ENCODE peak calls at places on chromosomes 5 and 9, in seven cellular contexts. One of them, this sample, is unnamed.

GRCh38 chr5:112417931-112418358 is 1.1 kb downstream of the EPB41L4A start:
- DNase-seq in germinal center: peak; percentile 20
- DNase-seq in hippocampal formation: peak; percentile 2
- DNase-seq in caudate nucleus: no peak
- DNase-seq in keratinocyte: no peak
- DNase-seq in natural killer cell treated with Interleukin-12 subunit alpha and Interleukin-12 subunit beta and Interleukin-15 and Interleukin-18, amount 100 ng/mL, for 72 hours: peak; percentile 84
- DNase-seq in AG09319: no peak
- DNase-seq in this sample: peak; percentile 7

GRCh38 chr9:108083160-108083559 is 593.6 kb upstream of the KLF4 start:
- DNase-seq in germinal center: no peak
- DNase-seq in hippocampal formation: no peak
- DNase-seq in caudate nucleus: no peak
- DNase-seq in keratinocyte: no peak
- DNase-seq in natural killer cell treated with Interleukin-12 subunit alpha and Interleukin-12 subunit beta and Interleukin-15 and Interleukin-18, amount 100 ng/mL, for 72 hours: no peak
- DNase-seq in AG09319: no peak
- DNase-seq in this sample: no peak

GRCh38 chr9:91131433-91131839 is 230.3 kb downstream of the AUH start:
- DNase-seq in germinal center: no peak
- DNase-seq in hippocampal formation: no peak
- DNase-seq in caudate nucleus: no peak
- DNase-seq in keratinocyte: peak; percentile 45
- DNase-seq in natural killer cell treated with Interleukin-12 subunit alpha and Interleukin-12 subunit beta and Interleukin-15 and Interleukin-18, amount 100 ng/mL, for 72 hours: peak; percentile 83
- DNase-seq in AG09319: peak; percentile 90
- DNase-seq in this sample: no peak

GRCh38 chr5:109141499-109142200 is 268.1 kb downstream of the PJA2 start:
- DNase-seq in germinal center: no peak
- DNase-seq in hippocampal formation: no peak
- DNase-seq in caudate nucleus: no peak
- DNase-seq in keratinocyte: no peak
- DNase-seq in natural killer cell treated with Interleukin-12 subunit alpha and Interleukin-12 subunit beta and Interleukin-15 and Interleukin-18, amount 100 ng/mL, for 72 hours: no peak
- DNase-seq in AG09319: no peak
- DNase-seq in this sample: no peak

GRCh38 chr9:128153947-128154695 is 4.9 kb downstream of the LCN2 start:
- DNase-seq in germinal center: no peak
- DNase-seq in hippocampal formation: no peak
- DNase-seq in caudate nucleus: no peak
- DNase-seq in keratinocyte: no peak
- DNase-seq in natural killer cell treated with Interleukin-12 subunit alpha and Interleukin-12 subunit beta and Interleukin-15 and Interleukin-18, amount 100 ng/mL, for 72 hours: no peak
- DNase-seq in AG09319: no peak
- DNase-seq in this sample: no peak

GRCh38 chr5:142779163-142779562 is 9.0 kb downstream of the ARHGAP26 start:
- DNase-seq in germinal center: no peak
- DNase-seq in hippocampal formation: no peak
- DNase-seq in caudate nucleus: no peak
- DNase-seq in keratinocyte: no peak
- DNase-seq in natural killer cell treated with Interleukin-12 subunit alpha and Interleukin-12 subunit beta and Interleukin-15 and Interleukin-18, amount 100 ng/mL, for 72 hours: no peak
- DNase-seq in AG09319: no peak
- DNase-seq in this sample: peak; percentile 18

GRCh38 chr9:23587433-23587832 is 238.6 kb downstream of the ELAVL2 start:
- DNase-seq in germinal center: no peak
- DNase-seq in hippocampal formation: peak; percentile 25
- DNase-seq in caudate nucleus: peak; percentile 31
- DNase-seq in keratinocyte: no peak
- DNase-seq in natural killer cell treated with Interleukin-12 subunit alpha and Interleukin-12 subunit beta and Interleukin-15 and Interleukin-18, amount 100 ng/mL, for 72 hours: no peak
- DNase-seq in AG09319: no peak
- DNase-seq in this sample: no peak

GRCh38 chr5:180290568-180291233 is 1.2 kb downstream of the MAPK9 start:
- DNase-seq in germinal center: no peak
- DNase-seq in hippocampal formation: no peak
- DNase-seq in caudate nucleus: no peak
- DNase-seq in keratinocyte: no peak
- DNase-seq in natural killer cell treated with Interleukin-12 subunit alpha and Interleukin-12 subunit beta and Interleukin-15 and Interleukin-18, amount 100 ng/mL, for 72 hours: no peak
- DNase-seq in AG09319: no peak
- DNase-seq in this sample: no peak

GRCh38 chr9:72424131-72424530 is 59.1 kb upstream of the ZFAND5 start:
- DNase-seq in germinal center: no peak
- DNase-seq in hippocampal formation: no peak
- DNase-seq in caudate nucleus: no peak
- DNase-seq in keratinocyte: no peak
- DNase-seq in natural killer cell treated with Interleukin-12 subunit alpha and Interleukin-12 subunit beta and Interleukin-15 and Interleukin-18, amount 100 ng/mL, for 72 hours: no peak
- DNase-seq in AG09319: no peak
- DNase-seq in this sample: no peak

GRCh38 chr9:104074876-104075275 is 19.2 kb upstream of the SMC2 start:
- DNase-seq in germinal center: no peak
- DNase-seq in hippocampal formation: no peak
- DNase-seq in caudate nucleus: no peak
- DNase-seq in keratinocyte: no peak
- DNase-seq in natural killer cell treated with Interleukin-12 subunit alpha and Interleukin-12 subunit beta and Interleukin-15 and Interleukin-18, amount 100 ng/mL, for 72 hours: no peak
- DNase-seq in AG09319: no peak
- DNase-seq in this sample: no peak

GRCh38 chr5:41112486-41113455 is 41.6 kb upstream of the MROH2B start:
- DNase-seq in germinal center: no peak
- DNase-seq in hippocampal formation: no peak
- DNase-seq in caudate nucleus: no peak
- DNase-seq in keratinocyte: no peak
- DNase-seq in natural killer cell treated with Interleukin-12 subunit alpha and Interleukin-12 subunit beta and Interleukin-15 and Interleukin-18, amount 100 ng/mL, for 72 hours: no peak
- DNase-seq in AG09319: peak; percentile 25
- DNase-seq in this sample: no peak

GRCh38 chr9:91896513-91897121 is 53.4 kb downstream of the ROR2 start:
- DNase-seq in germinal center: no peak
- DNase-seq in hippocampal formation: no peak
- DNase-seq in caudate nucleus: no peak
- DNase-seq in keratinocyte: no peak
- DNase-seq in natural killer cell treated with Interleukin-12 subunit alpha and Interleukin-12 subunit beta and Interleukin-15 and Interleukin-18, amount 100 ng/mL, for 72 hours: no peak
- DNase-seq in AG09319: peak; percentile 71
- DNase-seq in this sample: no peak

GRCh38 chr5:30540150-30540549 is 653.3 kb upstream of the CDH6 start:
- DNase-seq in germinal center: no peak
- DNase-seq in hippocampal formation: no peak
- DNase-seq in caudate nucleus: no peak
- DNase-seq in keratinocyte: no peak
- DNase-seq in natural killer cell treated with Interleukin-12 subunit alpha and Interleukin-12 subunit beta and Interleukin-15 and Interleukin-18, amount 100 ng/mL, for 72 hours: no peak
- DNase-seq in AG09319: no peak
- DNase-seq in this sample: no peak

GRCh38 chr5:154118385-154118784 is 72.1 kb upstream of the GALNT10 start:
- DNase-seq in germinal center: no peak
- DNase-seq in hippocampal formation: no peak
- DNase-seq in caudate nucleus: no peak
- DNase-seq in keratinocyte: no peak
- DNase-seq in natural killer cell treated with Interleukin-12 subunit alpha and Interleukin-12 subunit beta and Interleukin-15 and Interleukin-18, amount 100 ng/mL, for 72 hours: no peak
- DNase-seq in AG09319: no peak
- DNase-seq in this sample: no peak

GRCh38 chr5:151141535-151141934 is 16.0 kb downstream of the ANXA6 start:
- DNase-seq in germinal center: no peak
- DNase-seq in hippocampal formation: no peak
- DNase-seq in caudate nucleus: no peak
- DNase-seq in keratinocyte: no peak
- DNase-seq in natural killer cell treated with Interleukin-12 subunit alpha and Interleukin-12 subunit beta and Interleukin-15 and Interleukin-18, amount 100 ng/mL, for 72 hours: peak; percentile 67
- DNase-seq in AG09319: no peak
- DNase-seq in this sample: no peak

GRCh38 chr5:172757394-172758010 is 13.5 kb downstream of the DUSP1 start:
- DNase-seq in germinal center: no peak
- DNase-seq in hippocampal formation: no peak
- DNase-seq in caudate nucleus: no peak
- DNase-seq in keratinocyte: no peak
- DNase-seq in natural killer cell treated with Interleukin-12 subunit alpha and Interleukin-12 subunit beta and Interleukin-15 and Interleukin-18, amount 100 ng/mL, for 72 hours: no peak
- DNase-seq in AG09319: no peak
- DNase-seq in this sample: no peak

GRCh38 chr9:127163409-127163808 is 41.0 kb upstream of the ANGPTL2 start:
- DNase-seq in germinal center: no peak
- DNase-seq in hippocampal formation: no peak
- DNase-seq in caudate nucleus: no peak
- DNase-seq in keratinocyte: no peak
- DNase-seq in natural killer cell treated with Interleukin-12 subunit alpha and Interleukin-12 subunit beta and Interleukin-15 and Interleukin-18, amount 100 ng/mL, for 72 hours: no peak
- DNase-seq in AG09319: no peak
- DNase-seq in this sample: no peak

GRCh38 chr5:2739360-2740050 is 12.0 kb downstream of the IRX2 start:
- DNase-seq in germinal center: no peak
- DNase-seq in hippocampal formation: no peak
- DNase-seq in caudate nucleus: no peak
- DNase-seq in keratinocyte: no peak
- DNase-seq in natural killer cell treated with Interleukin-12 subunit alpha and Interleukin-12 subunit beta and Interleukin-15 and Interleukin-18, amount 100 ng/mL, for 72 hours: no peak
- DNase-seq in AG09319: no peak
- DNase-seq in this sample: peak; percentile 41

GRCh38 chr5:166493627-166494026 is 1797.8 kb upstream of the WWC1 start:
- DNase-seq in germinal center: no peak
- DNase-seq in hippocampal formation: no peak
- DNase-seq in caudate nucleus: no peak
- DNase-seq in keratinocyte: no peak
- DNase-seq in natural killer cell treated with Interleukin-12 subunit alpha and Interleukin-12 subunit beta and Interleukin-15 and Interleukin-18, amount 100 ng/mL, for 72 hours: no peak
- DNase-seq in AG09319: no peak
- DNase-seq in this sample: no peak

GRCh38 chr9:96251451-96251850 is 50.5 kb downstream of the HSD17B3 start:
- DNase-seq in germinal center: no peak
- DNase-seq in hippocampal formation: no peak
- DNase-seq in caudate nucleus: no peak
- DNase-seq in keratinocyte: no peak
- DNase-seq in natural killer cell treated with Interleukin-12 subunit alpha and Interleukin-12 subunit beta and Interleukin-15 and Interleukin-18, amount 100 ng/mL, for 72 hours: no peak
- DNase-seq in AG09319: no peak
- DNase-seq in this sample: no peak

GRCh38 chr9:94867842-94868312 is 141.4 kb downstream of the AOPEP start:
- DNase-seq in germinal center: no peak
- DNase-seq in hippocampal formation: no peak
- DNase-seq in caudate nucleus: no peak
- DNase-seq in keratinocyte: peak; percentile 66
- DNase-seq in natural killer cell treated with Interleukin-12 subunit alpha and Interleukin-12 subunit beta and Interleukin-15 and Interleukin-18, amount 100 ng/mL, for 72 hours: no peak
- DNase-seq in AG09319: peak; percentile 97
- DNase-seq in this sample: no peak

GRCh38 chr9:137276757-137277328 is 683 bp upstream of the TOR4A start:
- DNase-seq in germinal center: no peak
- DNase-seq in hippocampal formation: no peak
- DNase-seq in caudate nucleus: no peak
- DNase-seq in keratinocyte: no peak
- DNase-seq in natural killer cell treated with Interleukin-12 subunit alpha and Interleukin-12 subunit beta and Interleukin-15 and Interleukin-18, amount 100 ng/mL, for 72 hours: no peak
- DNase-seq in AG09319: no peak
- DNase-seq in this sample: peak; percentile 46

GRCh38 chr5:93995126-93995621 is 253.8 kb upstream of the POU5F2 start:
- DNase-seq in germinal center: no peak
- DNase-seq in hippocampal formation: no peak
- DNase-seq in caudate nucleus: no peak
- DNase-seq in keratinocyte: no peak
- DNase-seq in natural killer cell treated with Interleukin-12 subunit alpha and Interleukin-12 subunit beta and Interleukin-15 and Interleukin-18, amount 100 ng/mL, for 72 hours: no peak
- DNase-seq in AG09319: peak; percentile 65
- DNase-seq in this sample: no peak

GRCh38 chr5:159912033-159912800 is 4.1 kb upstream of the ADRA1B start:
- DNase-seq in germinal center: no peak
- DNase-seq in hippocampal formation: no peak
- DNase-seq in caudate nucleus: no peak
- DNase-seq in keratinocyte: no peak
- DNase-seq in natural killer cell treated with Interleukin-12 subunit alpha and Interleukin-12 subunit beta and Interleukin-15 and Interleukin-18, amount 100 ng/mL, for 72 hours: no peak
- DNase-seq in AG09319: no peak
- DNase-seq in this sample: no peak

GRCh38 chr5:103827976-103828375 is 265.4 kb upstream of the NUDT12 start:
- DNase-seq in germinal center: no peak
- DNase-seq in hippocampal formation: no peak
- DNase-seq in caudate nucleus: no peak
- DNase-seq in keratinocyte: no peak
- DNase-seq in natural killer cell treated with Interleukin-12 subunit alpha and Interleukin-12 subunit beta and Interleukin-15 and Interleukin-18, amount 100 ng/mL, for 72 hours: no peak
- DNase-seq in AG09319: no peak
- DNase-seq in this sample: no peak

GRCh38 chr9:104872959-104873850 is 54.8 kb downstream of the ABCA1 start:
- DNase-seq in germinal center: no peak
- DNase-seq in hippocampal formation: no peak
- DNase-seq in caudate nucleus: no peak
- DNase-seq in keratinocyte: peak; percentile 88
- DNase-seq in natural killer cell treated with Interleukin-12 subunit alpha and Interleukin-12 subunit beta and Interleukin-15 and Interleukin-18, amount 100 ng/mL, for 72 hours: no peak
- DNase-seq in AG09319: no peak
- DNase-seq in this sample: peak; percentile 13

GRCh38 chr9:81070689-81071088 is 618.7 kb downstream of the TLE1 start:
- DNase-seq in germinal center: no peak
- DNase-seq in hippocampal formation: no peak
- DNase-seq in caudate nucleus: no peak
- DNase-seq in keratinocyte: no peak
- DNase-seq in natural killer cell treated with Interleukin-12 subunit alpha and Interleukin-12 subunit beta and Interleukin-15 and Interleukin-18, amount 100 ng/mL, for 72 hours: no peak
- DNase-seq in AG09319: no peak
- DNase-seq in this sample: no peak

GRCh38 chr5:145902421-145902820 is 29.6 kb upstream of the GRXCR2 start:
- DNase-seq in germinal center: no peak
- DNase-seq in hippocampal formation: no peak
- DNase-seq in caudate nucleus: no peak
- DNase-seq in keratinocyte: no peak
- DNase-seq in natural killer cell treated with Interleukin-12 subunit alpha and Interleukin-12 subunit beta and Interleukin-15 and Interleukin-18, amount 100 ng/mL, for 72 hours: no peak
- DNase-seq in AG09319: no peak
- DNase-seq in this sample: no peak

GRCh38 chr5:40474250-40474649 is 205.5 kb upstream of the PTGER4 start:
- DNase-seq in germinal center: no peak
- DNase-seq in hippocampal formation: no peak
- DNase-seq in caudate nucleus: no peak
- DNase-seq in keratinocyte: no peak
- DNase-seq in natural killer cell treated with Interleukin-12 subunit alpha and Interleukin-12 subunit beta and Interleukin-15 and Interleukin-18, amount 100 ng/mL, for 72 hours: no peak
- DNase-seq in AG09319: no peak
- DNase-seq in this sample: no peak

GRCh38 chr5:53360811-53361210 is 119.6 kb upstream of the FST start:
- DNase-seq in germinal center: no peak
- DNase-seq in hippocampal formation: no peak
- DNase-seq in caudate nucleus: no peak
- DNase-seq in keratinocyte: peak; percentile 89
- DNase-seq in natural killer cell treated with Interleukin-12 subunit alpha and Interleukin-12 subunit beta and Interleukin-15 and Interleukin-18, amount 100 ng/mL, for 72 hours: no peak
- DNase-seq in AG09319: peak; percentile 29
- DNase-seq in this sample: no peak

GRCh38 chr5:31270396-31270795 is 76.9 kb downstream of the CDH6 start:
- DNase-seq in germinal center: no peak
- DNase-seq in hippocampal formation: no peak
- DNase-seq in caudate nucleus: no peak
- DNase-seq in keratinocyte: no peak
- DNase-seq in natural killer cell treated with Interleukin-12 subunit alpha and Interleukin-12 subunit beta and Interleukin-15 and Interleukin-18, amount 100 ng/mL, for 72 hours: no peak
- DNase-seq in AG09319: no peak
- DNase-seq in this sample: peak; percentile 11

GRCh38 chr9:16485575-16486321 is 384.7 kb downstream of the BNC2 start:
- DNase-seq in germinal center: no peak
- DNase-seq in hippocampal formation: no peak
- DNase-seq in caudate nucleus: no peak
- DNase-seq in keratinocyte: no peak
- DNase-seq in natural killer cell treated with Interleukin-12 subunit alpha and Interleukin-12 subunit beta and Interleukin-15 and Interleukin-18, amount 100 ng/mL, for 72 hours: no peak
- DNase-seq in AG09319: no peak
- DNase-seq in this sample: no peak